ENCODE peak calls at places on chromosome 21, in ten cellular contexts. V, E, U, H, T, W, O, X, Z and B are unnamed samples.

GRCh38 chr21:39184050-39184980 is 1.1 kb upstream of the PSMG1 start:
- DNase-seq in V (peak; percentile 33), E (no peak), U (no peak), H (no peak), T (peak; percentile 37), W (no peak), O (no peak), X (peak; percentile 6), Z (no peak), B (no peak)

GRCh38 chr21:45080639-45081414 is 6.4 kb downstream of the ADARB1 start:
- DNase-seq in V (no peak), E (no peak), U (peak; percentile 52), H (no peak), T (no peak), W (peak; percentile 64), O (peak; percentile 41), X (peak; percentile 11), Z (peak; percentile 72), B (peak; percentile 23)

GRCh38 chr21:28775071-28775470 is 217.6 kb downstream of the LTN1 start:
- DNase-seq in V (no peak), E (no peak), U (no peak), H (no peak), T (no peak), W (no peak), O (no peak), X (no peak), Z (no peak), B (no peak)

GRCh38 chr21:46603228-46603627 is 1.7 kb downstream of the S100B start:
- DNase-seq in V (no peak), E (no peak), U (peak; percentile 2), H (no peak), T (no peak), W (no peak), O (no peak), X (no peak), Z (no peak), B (no peak)

GRCh38 chr21:42520628-42521253 is 7.1 kb downstream of the SLC37A1 start:
- DNase-seq in V (no peak), E (no peak), U (no peak), H (no peak), T (no peak), W (peak; percentile 63), O (no peak), X (no peak), Z (no peak), B (no peak)

GRCh38 chr21:40165212-40165611 is 298.0 kb downstream of the PCP4 start:
- DNase-seq in V (no peak), E (no peak), U (peak; percentile 65), H (no peak), T (no peak), W (no peak), O (no peak), X (no peak), Z (no peak), B (no peak)

GRCh38 chr21:35053356-35054096 is 4.4 kb upstream of the RUNX1 start:
- DNase-seq in V (no peak), E (no peak), U (peak; percentile 39), H (no peak), T (no peak), W (no peak), O (no peak), X (no peak), Z (no peak), B (no peak)

GRCh38 chr21:33901421-33902288 is 13.9 kb downstream of the ATP5PO start:
- DNase-seq in V (peak; percentile 64), E (peak; percentile 20), U (peak; percentile 70), H (no peak), T (peak; percentile 24), W (no peak), O (no peak), X (peak; percentile 64), Z (peak; percentile 84), B (no peak)